ENCODE peak calls at places on chromosomes 12 and 14, in ten cellular contexts. One of them, this sample, is unnamed.

GRCh38 chr14:24136684-24137528 is 912 bp downstream of the PSME1 start:
- DNase-seq in OCI-LY7: no peak
- DNase-seq in transverse colon: no peak
- DNase-seq in GM13977: no peak
- DNase-seq in psoas muscle: no peak
- DNase-seq in fibroblast of lung: no peak
- DNase-seq in AG04450: no peak
- DNase-seq in HL-60: no peak
- DNase-seq in activated B cell treated with CpG ODN at 0.5 μM for 24 hours: no peak
- DNase-seq in MCF 10A: no peak
- DNase-seq in this sample: no peak

GRCh38 chr12:121628037-121628436 is 1.7 kb downstream of the ORAI1 start:
- DNase-seq in OCI-LY7: peak
- DNase-seq in transverse colon: peak
- DNase-seq in GM13977: no peak
- DNase-seq in psoas muscle: no peak
- DNase-seq in fibroblast of lung: no peak
- DNase-seq in AG04450: no peak
- DNase-seq in HL-60: peak
- DNase-seq in activated B cell treated with CpG ODN at 0.5 μM for 24 hours: no peak
- DNase-seq in MCF 10A: no peak
- DNase-seq in this sample: no peak

GRCh38 chr12:105761075-105761474 is 377.7 kb downstream of the NUAK1 start:
- DNase-seq in OCI-LY7: no peak
- DNase-seq in transverse colon: no peak
- DNase-seq in GM13977: no peak
- DNase-seq in psoas muscle: no peak
- DNase-seq in fibroblast of lung: no peak
- DNase-seq in AG04450: no peak
- DNase-seq in HL-60: no peak
- DNase-seq in activated B cell treated with CpG ODN at 0.5 μM for 24 hours: no peak
- DNase-seq in MCF 10A: peak
- DNase-seq in this sample: no peak

GRCh38 chr14:32202468-32202865 is 602 bp downstream of the RNU6-8 start:
- DNase-seq in OCI-LY7: no peak
- DNase-seq in transverse colon: no peak
- DNase-seq in GM13977: no peak
- DNase-seq in psoas muscle: no peak
- DNase-seq in fibroblast of lung: peak
- DNase-seq in AG04450: no peak
- DNase-seq in HL-60: no peak
- DNase-seq in activated B cell treated with CpG ODN at 0.5 μM for 24 hours: no peak
- DNase-seq in MCF 10A: no peak
- DNase-seq in this sample: no peak

GRCh38 chr14:60736494-60736893 is 1.9 kb downstream of the MNAT1 start:
- DNase-seq in OCI-LY7: no peak
- DNase-seq in transverse colon: no peak
- DNase-seq in GM13977: no peak
- DNase-seq in psoas muscle: no peak
- DNase-seq in fibroblast of lung: peak
- DNase-seq in AG04450: no peak
- DNase-seq in HL-60: no peak
- DNase-seq in activated B cell treated with CpG ODN at 0.5 μM for 24 hours: no peak
- DNase-seq in MCF 10A: peak
- DNase-seq in this sample: no peak

GRCh38 chr12:123143753-123144461 is 7.0 kb downstream of the PITPNM2 start:
- DNase-seq in OCI-LY7: no peak
- DNase-seq in transverse colon: no peak
- DNase-seq in GM13977: no peak
- DNase-seq in psoas muscle: no peak
- DNase-seq in fibroblast of lung: no peak
- DNase-seq in AG04450: no peak
- DNase-seq in HL-60: no peak
- DNase-seq in activated B cell treated with CpG ODN at 0.5 μM for 24 hours: no peak
- DNase-seq in MCF 10A: no peak
- DNase-seq in this sample: no peak

GRCh38 chr14:30243157-30243556 is 315.5 kb upstream of the PRKD1 start:
- DNase-seq in OCI-LY7: no peak
- DNase-seq in transverse colon: no peak
- DNase-seq in GM13977: no peak
- DNase-seq in psoas muscle: no peak
- DNase-seq in fibroblast of lung: no peak
- DNase-seq in AG04450: no peak
- DNase-seq in HL-60: no peak
- DNase-seq in activated B cell treated with CpG ODN at 0.5 μM for 24 hours: no peak
- DNase-seq in MCF 10A: no peak
- DNase-seq in this sample: no peak

GRCh38 chr12:74334770-74335169 is 202.9 kb upstream of the ATXN7L3B start:
- DNase-seq in OCI-LY7: no peak
- DNase-seq in transverse colon: no peak
- DNase-seq in GM13977: no peak
- DNase-seq in psoas muscle: no peak
- DNase-seq in fibroblast of lung: peak
- DNase-seq in AG04450: no peak
- DNase-seq in HL-60: no peak
- DNase-seq in activated B cell treated with CpG ODN at 0.5 μM for 24 hours: no peak
- DNase-seq in MCF 10A: peak
- DNase-seq in this sample: no peak

GRCh38 chr12:24760162-24760561 is 188.7 kb downstream of the BCAT1 start:
- DNase-seq in OCI-LY7: no peak
- DNase-seq in transverse colon: no peak
- DNase-seq in GM13977: no peak
- DNase-seq in psoas muscle: no peak
- DNase-seq in fibroblast of lung: no peak
- DNase-seq in AG04450: no peak
- DNase-seq in HL-60: no peak
- DNase-seq in activated B cell treated with CpG ODN at 0.5 μM for 24 hours: no peak
- DNase-seq in MCF 10A: no peak
- DNase-seq in this sample: no peak

GRCh38 chr14:95287176-95287754 is 32.4 kb downstream of the CLMN start:
- DNase-seq in OCI-LY7: no peak
- DNase-seq in transverse colon: no peak
- DNase-seq in GM13977: no peak
- DNase-seq in psoas muscle: no peak
- DNase-seq in fibroblast of lung: no peak
- DNase-seq in AG04450: no peak
- DNase-seq in HL-60: no peak
- DNase-seq in activated B cell treated with CpG ODN at 0.5 μM for 24 hours: no peak
- DNase-seq in MCF 10A: peak
- DNase-seq in this sample: no peak

GRCh38 chr12:46362895-46363581 is 9.5 kb downstream of the SLC38A2 start:
- DNase-seq in OCI-LY7: no peak
- DNase-seq in transverse colon: no peak
- DNase-seq in GM13977: no peak
- DNase-seq in psoas muscle: no peak
- DNase-seq in fibroblast of lung: peak
- DNase-seq in AG04450: no peak
- DNase-seq in HL-60: no peak
- DNase-seq in activated B cell treated with CpG ODN at 0.5 μM for 24 hours: no peak
- DNase-seq in MCF 10A: peak
- DNase-seq in this sample: no peak

GRCh38 chr14:99537399-99537798 is 56.2 kb downstream of the CCNK start:
- DNase-seq in OCI-LY7: no peak
- DNase-seq in transverse colon: peak
- DNase-seq in GM13977: no peak
- DNase-seq in psoas muscle: no peak
- DNase-seq in fibroblast of lung: peak
- DNase-seq in AG04450: peak
- DNase-seq in HL-60: no peak
- DNase-seq in activated B cell treated with CpG ODN at 0.5 μM for 24 hours: no peak
- DNase-seq in MCF 10A: peak
- DNase-seq in this sample: no peak

GRCh38 chr14:99539503-99539902 is 58.3 kb downstream of the CCNK start:
- DNase-seq in OCI-LY7: no peak
- DNase-seq in transverse colon: no peak
- DNase-seq in GM13977: no peak
- DNase-seq in psoas muscle: no peak
- DNase-seq in fibroblast of lung: no peak
- DNase-seq in AG04450: no peak
- DNase-seq in HL-60: no peak
- DNase-seq in activated B cell treated with CpG ODN at 0.5 μM for 24 hours: no peak
- DNase-seq in MCF 10A: no peak
- DNase-seq in this sample: no peak

GRCh38 chr14:99538733-99539132 is 57.5 kb downstream of the CCNK start:
- DNase-seq in OCI-LY7: no peak
- DNase-seq in transverse colon: no peak
- DNase-seq in GM13977: no peak
- DNase-seq in psoas muscle: no peak
- DNase-seq in fibroblast of lung: no peak
- DNase-seq in AG04450: no peak
- DNase-seq in HL-60: no peak
- DNase-seq in activated B cell treated with CpG ODN at 0.5 μM for 24 hours: no peak
- DNase-seq in MCF 10A: no peak
- DNase-seq in this sample: no peak

GRCh38 chr14:99535908-99536778 is 54.9 kb downstream of the CCNK start:
- DNase-seq in OCI-LY7: no peak
- DNase-seq in transverse colon: no peak
- DNase-seq in GM13977: no peak
- DNase-seq in psoas muscle: no peak
- DNase-seq in fibroblast of lung: no peak
- DNase-seq in AG04450: no peak
- DNase-seq in HL-60: no peak
- DNase-seq in activated B cell treated with CpG ODN at 0.5 μM for 24 hours: no peak
- DNase-seq in MCF 10A: no peak
- DNase-seq in this sample: no peak

GRCh38 chr14:99538275-99538674 is 57.1 kb downstream of the CCNK start:
- DNase-seq in OCI-LY7: no peak
- DNase-seq in transverse colon: no peak
- DNase-seq in GM13977: no peak
- DNase-seq in psoas muscle: no peak
- DNase-seq in fibroblast of lung: no peak
- DNase-seq in AG04450: no peak
- DNase-seq in HL-60: no peak
- DNase-seq in activated B cell treated with CpG ODN at 0.5 μM for 24 hours: no peak
- DNase-seq in MCF 10A: no peak
- DNase-seq in this sample: no peak
- TF ChIP-seq CTCF in OCI-LY7: no peak
- TF ChIP-seq CTCF in transverse colon: peak
- TF ChIP-seq CTCF in GM13977: no peak
- TF ChIP-seq CTCF in psoas muscle: no peak
- TF ChIP-seq CTCF in fibroblast of lung: peak
- TF ChIP-seq CTCF in AG04450: peak
- TF ChIP-seq CTCF in HL-60: no peak
- TF ChIP-seq CTCF in activated B cell treated with CpG ODN at 0.5 μM for 24 hours: no peak
- TF ChIP-seq CTCF in MCF 10A: no peak
- TF ChIP-seq CTCF in this sample: no peak

GRCh38 chr14:21233457-21234076 is 35.7 kb downstream of the HNRNPC start:
- DNase-seq in OCI-LY7: peak
- DNase-seq in transverse colon: no peak
- DNase-seq in GM13977: no peak
- DNase-seq in psoas muscle: no peak
- DNase-seq in fibroblast of lung: peak
- DNase-seq in AG04450: no peak
- DNase-seq in HL-60: peak
- DNase-seq in activated B cell treated with CpG ODN at 0.5 μM for 24 hours: no peak
- DNase-seq in MCF 10A: peak
- DNase-seq in this sample: no peak
- TF ChIP-seq CTCF in OCI-LY7: peak
- TF ChIP-seq CTCF in transverse colon: no peak
- TF ChIP-seq CTCF in GM13977: peak
- TF ChIP-seq CTCF in psoas muscle: peak
- TF ChIP-seq CTCF in fibroblast of lung: peak
- TF ChIP-seq CTCF in AG04450: peak
- TF ChIP-seq CTCF in HL-60: peak
- TF ChIP-seq CTCF in activated B cell treated with CpG ODN at 0.5 μM for 24 hours: no peak
- TF ChIP-seq CTCF in MCF 10A: no peak
- TF ChIP-seq CTCF in this sample: no peak

GRCh38 chr12:15592934-15593333 is 196.3 kb downstream of the EPS8 start:
- DNase-seq in OCI-LY7: no peak
- DNase-seq in transverse colon: no peak
- DNase-seq in GM13977: no peak
- DNase-seq in psoas muscle: no peak
- DNase-seq in fibroblast of lung: peak
- DNase-seq in AG04450: no peak
- DNase-seq in HL-60: no peak
- DNase-seq in activated B cell treated with CpG ODN at 0.5 μM for 24 hours: no peak
- DNase-seq in MCF 10A: peak
- DNase-seq in this sample: no peak
- TF ChIP-seq CTCF in OCI-LY7: no peak
- TF ChIP-seq CTCF in transverse colon: no peak
- TF ChIP-seq CTCF in GM13977: no peak
- TF ChIP-seq CTCF in psoas muscle: no peak
- TF ChIP-seq CTCF in fibroblast of lung: no peak
- TF ChIP-seq CTCF in AG04450: peak
- TF ChIP-seq CTCF in HL-60: no peak
- TF ChIP-seq CTCF in activated B cell treated with CpG ODN at 0.5 μM for 24 hours: no peak
- TF ChIP-seq CTCF in MCF 10A: no peak
- TF ChIP-seq CTCF in this sample: no peak

DNA sequence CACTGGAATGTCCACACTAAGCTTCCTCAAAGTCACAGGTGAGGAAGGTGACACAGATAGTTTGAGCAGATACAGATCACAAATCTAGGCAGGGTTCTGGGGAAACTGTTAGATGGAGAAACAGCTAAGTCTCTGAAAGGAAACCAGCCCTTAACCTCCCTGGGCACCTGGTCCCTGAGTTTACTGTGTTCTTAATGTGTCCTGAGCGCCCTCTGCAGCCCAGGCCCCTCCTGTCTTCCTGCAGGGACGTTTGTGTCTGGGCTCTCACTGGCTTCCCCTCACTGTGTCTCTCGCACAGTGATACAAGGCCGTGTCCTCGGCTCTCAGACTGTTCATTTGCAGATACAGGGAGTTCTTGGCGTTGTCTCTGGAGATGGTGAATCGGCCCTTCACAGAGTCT is 684.3 kb downstream of the TMEM121 start:
- DNase-seq in OCI-LY7: peak
- DNase-seq in transverse colon: no peak
- DNase-seq in GM13977: peak
- DNase-seq in psoas muscle: no peak
- DNase-seq in fibroblast of lung: no peak
- DNase-seq in AG04450: no peak
- DNase-seq in HL-60: no peak
- DNase-seq in activated B cell treated with CpG ODN at 0.5 μM for 24 hours: no peak
- DNase-seq in MCF 10A: peak
- DNase-seq in this sample: no peak
- TF ChIP-seq CTCF in OCI-LY7: peak
- TF ChIP-seq CTCF in transverse colon: no peak
- TF ChIP-seq CTCF in GM13977: peak
- TF ChIP-seq CTCF in psoas muscle: no peak
- TF ChIP-seq CTCF in fibroblast of lung: no peak
- TF ChIP-seq CTCF in AG04450: no peak
- TF ChIP-seq CTCF in HL-60: no peak
- TF ChIP-seq CTCF in activated B cell treated with CpG ODN at 0.5 μM for 24 hours: no peak
- TF ChIP-seq CTCF in MCF 10A: no peak
- TF ChIP-seq CTCF in this sample: no peak

GRCh38 chr14:22047105-22047504 is 373.5 kb upstream of the OR4E1 start:
- DNase-seq in OCI-LY7: peak
- DNase-seq in transverse colon: no peak
- DNase-seq in GM13977: peak
- DNase-seq in psoas muscle: no peak
- DNase-seq in fibroblast of lung: no peak
- DNase-seq in AG04450: no peak
- DNase-seq in HL-60: peak
- DNase-seq in activated B cell treated with CpG ODN at 0.5 μM for 24 hours: no peak
- DNase-seq in MCF 10A: peak
- DNase-seq in this sample: no peak
- TF ChIP-seq CTCF in OCI-LY7: peak
- TF ChIP-seq CTCF in transverse colon: no peak
- TF ChIP-seq CTCF in GM13977: peak
- TF ChIP-seq CTCF in psoas muscle: no peak
- TF ChIP-seq CTCF in fibroblast of lung: peak
- TF ChIP-seq CTCF in AG04450: no peak
- TF ChIP-seq CTCF in HL-60: peak
- TF ChIP-seq CTCF in activated B cell treated with CpG ODN at 0.5 μM for 24 hours: no peak
- TF ChIP-seq CTCF in MCF 10A: peak
- TF ChIP-seq CTCF in this sample: no peak

GRCh38 chr14:103121161-103121845 is 2.0 kb upstream of the TNFAIP2 start:
- DNase-seq in OCI-LY7: no peak
- DNase-seq in transverse colon: peak
- DNase-seq in GM13977: no peak
- DNase-seq in psoas muscle: peak
- DNase-seq in fibroblast of lung: peak
- DNase-seq in AG04450: no peak
- DNase-seq in HL-60: peak
- DNase-seq in activated B cell treated with CpG ODN at 0.5 μM for 24 hours: no peak
- DNase-seq in MCF 10A: peak
- DNase-seq in this sample: peak
- TF ChIP-seq CTCF in OCI-LY7: no peak
- TF ChIP-seq CTCF in transverse colon: no peak
- TF ChIP-seq CTCF in GM13977: no peak
- TF ChIP-seq CTCF in psoas muscle: no peak
- TF ChIP-seq CTCF in fibroblast of lung: no peak
- TF ChIP-seq CTCF in AG04450: no peak
- TF ChIP-seq CTCF in HL-60: no peak
- TF ChIP-seq CTCF in activated B cell treated with CpG ODN at 0.5 μM for 24 hours: no peak
- TF ChIP-seq CTCF in MCF 10A: no peak
- TF ChIP-seq CTCF in this sample: no peak